ENCODE peak calls at places on chromosome 2, in ten cellular contexts. Q is brain microvascular endothelial cell, D is fibroblast of villous mesenchyme, A is astrocyte of the spinal cord, F is A549, X is IMR-90, K is right lobe of liver, E is HepG2, O is upper lobe of left lung, N is uterus. S is an unnamed sample.

GRCh38 chr2:181581534-181581933 is 75.4 kb downstream of the CERKL start:
- DNase-seq in Q (no peak), D (no peak), A (no peak), F (no peak), X (no peak), K (no peak), E (no peak), O (no peak), N (no peak), S (peak; percentile 4)

GRCh38 chr2:99624682-99625081 is 134.9 kb upstream of the REV1 start:
- DNase-seq in Q (no peak), D (no peak), A (no peak), F (no peak), X (no peak), K (no peak), E (no peak), O (no peak), N (no peak), S (no peak)

GRCh38 chr2:45888167-45888566 is 236.7 kb downstream of the PRKCE start:
- DNase-seq in Q (no peak), D (peak; percentile 84), A (no peak), F (no peak), X (peak; percentile 66), K (no peak), E (no peak), O (peak; percentile 50), N (no peak), S (peak; percentile 20)

GRCh38 chr2:21261591-21261990 is 137.8 kb downstream of the TDRD15 start:
- DNase-seq in Q (no peak), D (no peak), A (no peak), F (no peak), X (no peak), K (no peak), E (no peak), O (no peak), N (no peak), S (no peak)

GRCh38 chr2:108934583-108935230 is 54.3 kb downstream of the EDAR start:
- DNase-seq in Q (no peak), D (no peak), A (no peak), F (no peak), X (no peak), K (no peak), E (no peak), O (no peak), N (no peak), S (no peak)

GRCh38 chr2:158184001-158184400 is 82.3 kb downstream of the UPP2 start:
- DNase-seq in Q (no peak), D (no peak), A (no peak), F (no peak), X (no peak), K (no peak), E (no peak), O (no peak), N (no peak), S (no peak)

GRCh38 chr2:146927080-146927714 is 917.6 kb upstream of the ACVR2A start:
- DNase-seq in Q (peak; percentile 62), D (peak; percentile 82), A (peak; percentile 69), F (no peak), X (peak; percentile 31), K (no peak), E (peak; percentile 28), O (peak; percentile 42), N (peak; percentile 58), S (peak; percentile 56)

GRCh38 chr2:41434991-41435390 is 612.8 kb upstream of the PKDCC start:
- DNase-seq in Q (no peak), D (no peak), A (no peak), F (no peak), X (no peak), K (no peak), E (no peak), O (no peak), N (no peak), S (no peak)

GRCh38 chr2:123777116-123777515 is 248.0 kb upstream of the CNTNAP5 start:
- DNase-seq in Q (no peak), D (no peak), A (no peak), F (no peak), X (no peak), K (no peak), E (no peak), O (no peak), N (no peak), S (no peak)

GRCh38 chr2:160253440-160254296 is 53.6 kb upstream of the ITGB6 start:
- DNase-seq in Q (peak; percentile 48), D (no peak), A (peak; percentile 74), F (peak; percentile 33), X (peak; percentile 43), K (no peak), E (no peak), O (no peak), N (no peak), S (peak; percentile 59)

GRCh38 chr2:191574232-191574631 is 103.7 kb upstream of the NABP1 start:
- DNase-seq in Q (no peak), D (no peak), A (no peak), F (no peak), X (no peak), K (no peak), E (no peak), O (no peak), N (no peak), S (no peak)

GRCh38 chr2:204078003-204078698 is 141.6 kb downstream of the ICOS start:
- DNase-seq in Q (no peak), D (no peak), A (no peak), F (no peak), X (no peak), K (no peak), E (no peak), O (no peak), N (no peak), S (peak; percentile 47)

GRCh38 chr2:196601430-196602306 is 37.8 kb upstream of the CCDC150 start:
- DNase-seq in Q (peak; percentile 99), D (peak; percentile 93), A (peak; percentile 93), F (peak; percentile 91), X (peak; percentile 97), K (no peak), E (no peak), O (no peak), N (peak; percentile 13), S (peak; percentile 66)

GRCh38 chr2:85889648-85890281 is 975 bp upstream of the ST3GAL5 start:
- DNase-seq in Q (no peak), D (no peak), A (peak; percentile 28), F (no peak), X (no peak), K (peak; percentile 86), E (no peak), O (peak; percentile 64), N (peak; percentile 39), S (peak; percentile 15)

GRCh38 chr2:187547353-187547979 is 6.8 kb downstream of the TFPI start:
- DNase-seq in Q (peak; percentile 98), D (peak; percentile 94), A (peak; percentile 95), F (peak; percentile 18), X (peak; percentile 97), K (no peak), E (no peak), O (peak; percentile 67), N (peak; percentile 54), S (peak; percentile 93)
- H3K4me3 ChIP-seq in Q (no peak overlapping the region), D (no peak overlapping the region), A (no peak overlapping the region), F (no peak overlapping the region), X (no peak overlapping the region), K (no peak overlapping the region), E (no peak overlapping the region), O (no peak overlapping the region), N (no peak overlapping the region), S (no peak overlapping the region)

DNA sequence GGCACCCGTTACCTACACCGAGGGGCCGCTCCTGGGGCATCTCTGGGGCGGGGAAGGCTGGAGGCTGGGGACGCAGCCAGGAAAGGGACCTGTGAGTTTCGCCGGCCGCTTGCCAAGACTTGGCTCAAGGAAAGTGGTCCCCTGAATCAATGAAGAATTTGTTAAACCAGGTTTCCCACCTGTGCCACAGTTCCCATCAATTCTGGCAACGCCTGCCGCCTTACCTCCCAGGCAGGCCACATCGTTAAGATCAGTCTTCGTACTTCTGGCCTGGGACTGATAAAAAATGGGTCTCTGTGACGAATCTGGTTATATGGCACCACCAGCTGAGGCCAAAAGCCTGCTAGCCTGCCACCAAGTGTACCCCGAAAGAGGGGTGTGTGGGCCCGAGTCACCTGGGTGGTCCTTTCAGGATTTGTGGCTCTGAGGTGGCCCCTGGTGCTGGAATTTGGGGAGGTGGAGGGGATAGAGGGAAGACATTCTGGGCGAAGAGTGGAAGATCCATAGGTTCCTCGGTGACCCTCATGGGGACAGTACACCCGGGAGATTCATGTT is 789 bp upstream of the TGFA start:
- DNase-seq in Q (no peak), D (no peak), A (no peak), F (no peak), X (no peak), K (no peak), E (no peak), O (no peak), N (no peak), S (no peak)
- TF ChIP-seq CTCF in Q (no peak), D (no peak), A (no peak), F (peak; percentile 6), X (no peak), K (peak; percentile 18), E (no peak), O (no peak), N (no peak), S (no peak)

DNA sequence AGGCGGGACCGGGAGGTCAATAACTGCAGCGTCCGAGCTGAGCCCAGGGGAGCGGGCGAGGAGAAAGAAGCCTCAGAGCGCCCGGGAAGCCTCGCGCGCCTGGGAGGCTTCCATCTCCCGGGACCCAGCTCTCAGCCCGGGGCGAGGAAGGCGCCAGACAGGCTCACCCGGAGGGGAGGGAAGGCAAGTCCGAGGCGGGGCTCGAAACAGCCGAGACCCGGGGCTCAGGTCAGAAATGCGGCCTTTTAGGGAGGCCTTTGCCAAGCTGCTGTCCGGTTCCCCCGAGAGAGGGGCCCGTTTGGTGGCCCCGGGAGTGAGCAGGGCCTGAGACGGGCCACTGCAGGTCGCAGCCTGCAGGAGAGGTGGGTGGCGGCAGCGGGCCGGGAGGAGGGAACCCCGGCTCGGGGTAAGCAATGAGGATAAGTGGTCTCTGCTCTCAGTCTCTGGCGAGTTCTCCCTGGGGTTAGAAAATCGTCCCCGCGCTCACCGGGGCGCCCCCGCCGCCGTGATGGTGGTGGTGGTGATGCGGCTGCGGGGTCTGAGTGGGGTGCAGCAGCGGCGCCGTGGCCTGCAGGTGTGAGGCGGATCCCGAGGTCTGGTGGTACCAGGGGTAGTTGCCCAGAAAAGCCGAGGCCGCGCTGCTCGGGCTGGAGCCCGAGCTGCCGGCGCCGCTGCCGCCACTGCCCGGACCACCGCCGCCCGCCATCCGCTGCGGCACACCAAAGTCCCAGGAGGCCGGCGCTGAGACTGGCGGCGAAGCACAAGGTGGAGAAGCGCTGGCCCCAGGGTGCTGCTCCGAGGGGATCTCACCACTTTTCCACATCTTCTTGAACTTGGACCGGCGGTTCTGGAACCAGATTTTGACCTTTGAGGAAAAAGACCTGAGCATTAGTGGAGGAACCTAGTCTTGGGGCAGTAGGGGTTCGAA is 2.4 kb downstream of the DLX2 start:
- DNase-seq in Q (no peak), D (no peak), A (no peak), F (no peak), X (no peak), K (no peak), E (no peak), O (no peak), N (no peak), S (no peak)
- H3K4me3 ChIP-seq in Q (peak overlapping the region; percentile 64), D (no peak overlapping the region), A (no peak overlapping the region), F (no peak overlapping the region), X (no peak overlapping the region), K (no peak overlapping the region), E (no peak overlapping the region), O (no peak overlapping the region), N (no peak overlapping the region), S (no peak overlapping the region)

DNA sequence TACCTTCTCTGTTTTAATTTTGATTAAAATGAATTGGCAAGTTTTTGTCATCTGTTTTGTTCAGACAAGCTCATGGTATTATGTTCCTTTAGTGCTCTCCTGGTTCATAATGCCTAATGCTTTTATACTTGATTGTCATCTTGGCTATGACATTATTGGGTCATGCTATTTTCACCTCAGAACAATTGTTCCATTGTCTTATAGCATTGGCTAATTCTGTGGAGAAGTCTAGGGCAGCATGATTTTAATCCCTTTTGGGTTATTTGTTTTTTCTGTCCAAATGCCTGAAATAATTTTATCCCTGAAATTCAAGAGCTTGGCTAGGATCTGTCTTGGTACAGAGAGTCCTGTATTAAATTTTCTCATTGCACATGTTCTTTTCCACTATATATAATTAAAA is 83.8 kb upstream of the CCDC85A start:
- DNase-seq in Q (no peak), D (no peak), A (no peak), F (no peak), X (no peak), K (no peak), E (no peak), O (no peak), N (no peak), S (no peak)
- TF ChIP-seq CTCF in Q (no peak), D (no peak), A (no peak), F (no peak), X (no peak), K (no peak), E (no peak), O (no peak), N (no peak), S (no peak)

S was measured in bronchial epithelial cell.